ENCODE peak calls at places on chromosomes 3 and 15, in six cellular contexts. One of them, this sample, is unnamed.

GRCh38 chr3:13595485-13595884 is 46.6 kb downstream of the FBLN2 start:
- DNase-seq in Kasumi-1: no peak
- DNase-seq in activated CD8-positive, alpha-beta memory T cell treated with anti-CD3 and anti-CD28 coated beads, Interleukin-2, amount 10 ng/mL, durations not matched to agents 7 days and 5 days: no peak
- DNase-seq in activated T-cell treated with anti-CD3 and anti-CD28 coated beads, Interleukin-2, amount 50 U/mL, for 4 hours: no peak
- DNase-seq in H54: no peak
- DNase-seq in transverse colon: no peak
- DNase-seq in this sample: no peak

GRCh38 chr3:127751163-127751621 is 71.1 kb downstream of the MGLL start:
- DNase-seq in H54: peak
- DNase-seq in activated CD8-positive, alpha-beta memory T cell treated with anti-CD3 and anti-CD28 coated beads, Interleukin-2, amount 10 ng/mL, durations not matched to agents 7 days and 5 days: no peak
- DNase-seq in transverse colon: no peak
- DNase-seq in Kasumi-1: no peak
- DNase-seq in activated T-cell treated with anti-CD3 and anti-CD28 coated beads, Interleukin-2, amount 50 U/mL, for 4 hours: no peak
- DNase-seq in this sample: no peak

GRCh38 chr3:64691051-64691450 is 3.3 kb upstream of the ADAMTS9 start:
- DNase-seq in activated CD8-positive, alpha-beta memory T cell treated with anti-CD3 and anti-CD28 coated beads, Interleukin-2, amount 10 ng/mL, durations not matched to agents 7 days and 5 days: no peak
- DNase-seq in Kasumi-1: no peak
- DNase-seq in transverse colon: no peak
- DNase-seq in H54: no peak
- DNase-seq in activated T-cell treated with anti-CD3 and anti-CD28 coated beads, Interleukin-2, amount 50 U/mL, for 4 hours: no peak
- DNase-seq in this sample: no peak

GRCh38 chr3:173396191-173397041 is 1.1 kb upstream of the NLGN1 start:
- DNase-seq in activated T-cell treated with anti-CD3 and anti-CD28 coated beads, Interleukin-2, amount 50 U/mL, for 4 hours: no peak
- DNase-seq in H54: no peak
- DNase-seq in activated CD8-positive, alpha-beta memory T cell treated with anti-CD3 and anti-CD28 coated beads, Interleukin-2, amount 10 ng/mL, durations not matched to agents 7 days and 5 days: no peak
- DNase-seq in Kasumi-1: no peak
- DNase-seq in transverse colon: no peak
- DNase-seq in this sample: no peak

GRCh38 chr3:9669720-9670432 is 20.6 kb downstream of the MTMR14 start:
- DNase-seq in activated T-cell treated with anti-CD3 and anti-CD28 coated beads, Interleukin-2, amount 50 U/mL, for 4 hours: no peak
- DNase-seq in H54: no peak
- DNase-seq in Kasumi-1: no peak
- DNase-seq in transverse colon: no peak
- DNase-seq in activated CD8-positive, alpha-beta memory T cell treated with anti-CD3 and anti-CD28 coated beads, Interleukin-2, amount 10 ng/mL, durations not matched to agents 7 days and 5 days: no peak
- DNase-seq in this sample: no peak

GRCh38 chr3:171049831-171050444 is 23.4 kb upstream of the SLC2A2 start:
- DNase-seq in H54: peak
- DNase-seq in activated T-cell treated with anti-CD3 and anti-CD28 coated beads, Interleukin-2, amount 50 U/mL, for 4 hours: no peak
- DNase-seq in Kasumi-1: peak
- DNase-seq in transverse colon: peak
- DNase-seq in activated CD8-positive, alpha-beta memory T cell treated with anti-CD3 and anti-CD28 coated beads, Interleukin-2, amount 10 ng/mL, durations not matched to agents 7 days and 5 days: peak
- DNase-seq in this sample: peak

GRCh38 chr15:79884204-79884596 is 12.6 kb downstream of the MTHFS start:
- DNase-seq in Kasumi-1: no peak
- DNase-seq in transverse colon: no peak
- DNase-seq in activated CD8-positive, alpha-beta memory T cell treated with anti-CD3 and anti-CD28 coated beads, Interleukin-2, amount 10 ng/mL, durations not matched to agents 7 days and 5 days: no peak
- DNase-seq in activated T-cell treated with anti-CD3 and anti-CD28 coated beads, Interleukin-2, amount 50 U/mL, for 4 hours: no peak
- DNase-seq in H54: no peak
- DNase-seq in this sample: no peak

GRCh38 chr3:40985195-40985594 is 214.1 kb upstream of the CTNNB1 start:
- DNase-seq in transverse colon: peak
- DNase-seq in Kasumi-1: no peak
- DNase-seq in activated CD8-positive, alpha-beta memory T cell treated with anti-CD3 and anti-CD28 coated beads, Interleukin-2, amount 10 ng/mL, durations not matched to agents 7 days and 5 days: no peak
- DNase-seq in H54: no peak
- DNase-seq in activated T-cell treated with anti-CD3 and anti-CD28 coated beads, Interleukin-2, amount 50 U/mL, for 4 hours: no peak
- DNase-seq in this sample: no peak

GRCh38 chr3:43465109-43465508 is 156.7 kb downstream of the ANO10 start:
- DNase-seq in transverse colon: no peak
- DNase-seq in activated T-cell treated with anti-CD3 and anti-CD28 coated beads, Interleukin-2, amount 50 U/mL, for 4 hours: no peak
- DNase-seq in activated CD8-positive, alpha-beta memory T cell treated with anti-CD3 and anti-CD28 coated beads, Interleukin-2, amount 10 ng/mL, durations not matched to agents 7 days and 5 days: no peak
- DNase-seq in Kasumi-1: no peak
- DNase-seq in H54: no peak
- DNase-seq in this sample: no peak

GRCh38 chr3:37546876-37547275 is 314.8 kb upstream of the CTDSPL start:
- DNase-seq in activated CD8-positive, alpha-beta memory T cell treated with anti-CD3 and anti-CD28 coated beads, Interleukin-2, amount 10 ng/mL, durations not matched to agents 7 days and 5 days: no peak
- DNase-seq in H54: peak
- DNase-seq in Kasumi-1: peak
- DNase-seq in transverse colon: no peak
- DNase-seq in activated T-cell treated with anti-CD3 and anti-CD28 coated beads, Interleukin-2, amount 50 U/mL, for 4 hours: no peak
- DNase-seq in this sample: no peak

GRCh38 chr3:69420781-69421520 is 35.1 kb upstream of the FRMD4B start:
- DNase-seq in transverse colon: no peak
- DNase-seq in activated T-cell treated with anti-CD3 and anti-CD28 coated beads, Interleukin-2, amount 50 U/mL, for 4 hours: no peak
- DNase-seq in activated CD8-positive, alpha-beta memory T cell treated with anti-CD3 and anti-CD28 coated beads, Interleukin-2, amount 10 ng/mL, durations not matched to agents 7 days and 5 days: no peak
- DNase-seq in H54: no peak
- DNase-seq in Kasumi-1: no peak
- DNase-seq in this sample: no peak

GRCh38 chr3:54862526-54862925 is 65.3 kb downstream of the LRTM1 start:
- DNase-seq in H54: no peak
- DNase-seq in activated T-cell treated with anti-CD3 and anti-CD28 coated beads, Interleukin-2, amount 50 U/mL, for 4 hours: no peak
- DNase-seq in activated CD8-positive, alpha-beta memory T cell treated with anti-CD3 and anti-CD28 coated beads, Interleukin-2, amount 10 ng/mL, durations not matched to agents 7 days and 5 days: no peak
- DNase-seq in Kasumi-1: no peak
- DNase-seq in transverse colon: no peak
- DNase-seq in this sample: no peak

GRCh38 chr3:129626744-129627349 is 20.4 kb upstream of the PLXND1 start:
- DNase-seq in H54: peak
- DNase-seq in Kasumi-1: peak
- DNase-seq in activated CD8-positive, alpha-beta memory T cell treated with anti-CD3 and anti-CD28 coated beads, Interleukin-2, amount 10 ng/mL, durations not matched to agents 7 days and 5 days: peak
- DNase-seq in activated T-cell treated with anti-CD3 and anti-CD28 coated beads, Interleukin-2, amount 50 U/mL, for 4 hours: peak
- DNase-seq in transverse colon: peak
- DNase-seq in this sample: peak

GRCh38 chr3:157148123-157148889 is 11.6 kb downstream of the CCNL1 start:
- DNase-seq in H54: no peak
- DNase-seq in activated T-cell treated with anti-CD3 and anti-CD28 coated beads, Interleukin-2, amount 50 U/mL, for 4 hours: no peak
- DNase-seq in transverse colon: no peak
- DNase-seq in activated CD8-positive, alpha-beta memory T cell treated with anti-CD3 and anti-CD28 coated beads, Interleukin-2, amount 10 ng/mL, durations not matched to agents 7 days and 5 days: peak
- DNase-seq in Kasumi-1: no peak
- DNase-seq in this sample: peak

GRCh38 chr15:53962646-53963561 is 15.3 kb upstream of the UNC13C start:
- DNase-seq in transverse colon: peak
- DNase-seq in activated CD8-positive, alpha-beta memory T cell treated with anti-CD3 and anti-CD28 coated beads, Interleukin-2, amount 10 ng/mL, durations not matched to agents 7 days and 5 days: no peak
- DNase-seq in activated T-cell treated with anti-CD3 and anti-CD28 coated beads, Interleukin-2, amount 50 U/mL, for 4 hours: no peak
- DNase-seq in Kasumi-1: peak
- DNase-seq in H54: no peak
- DNase-seq in this sample: no peak

This sample was measured in stimulated activated naive CD4-positive, alpha-beta T cell treated with Interleukin-2 at 50 U/mL for 16 hours.